ENCODE peak calls at places on chromosomes 13 and 19, in seven cellular contexts. Y is body of pancreas; T is lower lobe of right lung; U is CD8-positive, alpha-beta memory T cell; C is K562; G is heart right ventricle; N is aorta. H is an unnamed sample.

GRCh38 chr19:40609561-40610395 is 8.6 kb downstream of the LTBP4 start:
- DNase-seq in T (peak), U (peak), N (peak), G (peak), C (peak), Y (peak), H (peak)

GRCh38 chr13:42553098-42554046 is 20.6 kb upstream of the TNFSF11 start:
- DNase-seq in C (no peak), U (no peak), Y (peak), T (no peak), N (no peak), G (no peak), H (no peak)

GRCh38 chr13:110676511-110677204 is 29.3 kb downstream of the CARS2 start:
- DNase-seq in T (no peak), Y (peak), G (no peak), C (no peak), U (no peak), N (no peak), H (no peak)

GRCh38 chr19:29528350-29528945 is 2.7 kb downstream of the VSTM2B start:
- DNase-seq in G (peak), C (peak), N (peak), U (peak), Y (peak), T (no peak), H (no peak)

GRCh38 chr19:51417107-51417806 is at the start of gene SIGLEC10:
- DNase-seq in G (peak), Y (no peak), U (no peak), T (peak), N (peak), C (peak), H (no peak)

GRCh38 chr19:48006762-48007161 is 12.3 kb downstream of the ELSPBP1 start:
- DNase-seq in N (no peak), Y (no peak), T (no peak), G (no peak), U (no peak), C (peak), H (no peak)

GRCh38 chr19:43623889-43624670 is 4.7 kb upstream of the ZNF428 start:
- DNase-seq in T (no peak), C (peak), Y (no peak), N (no peak), U (no peak), G (no peak), H (no peak)

GRCh38 chr19:44570984-44571684 is 41.7 kb upstream of the CEACAM20 start:
- DNase-seq in T (no peak), Y (peak), U (no peak), C (peak), G (no peak), N (no peak), H (peak)

GRCh38 chr13:32059511-32059984 is 28.0 kb downstream of the FRY start:
- DNase-seq in N (no peak), Y (no peak), C (no peak), U (no peak), G (no peak), T (no peak), H (no peak)

GRCh38 chr13:31719214-31719613 is 20.1 kb upstream of the RXFP2 start:
- DNase-seq in T (no peak), C (no peak), U (no peak), N (no peak), Y (no peak), G (no peak), H (no peak)

GRCh38 chr19:36257512-36257876 is 42.6 kb downstream of the ZNF146 start:
- DNase-seq in G (peak), U (no peak), C (no peak), N (peak), Y (no peak), T (no peak), H (no peak)

GRCh38 chr13:111636271-111636670 is 315.8 kb downstream of the TEX29 start:
- DNase-seq in N (no peak), T (no peak), Y (no peak), C (no peak), G (no peak), U (no peak), H (no peak)

GRCh38 chr19:32675720-32676185 is at the start of gene RGS9BP:
- DNase-seq in Y (peak), G (peak), C (peak), N (peak), T (peak), U (peak), H (peak)

GRCh38 chr13:113421673-113422270 is 31.5 kb downstream of the ADPRHL1 start:
- DNase-seq in N (peak), U (no peak), Y (no peak), T (no peak), G (no peak), C (no peak), H (no peak)

GRCh38 chr13:29924482-29924884 is 74.1 kb upstream of the UBL3 start:
- DNase-seq in Y (peak), G (no peak), U (no peak), N (no peak), T (no peak), C (no peak), H (no peak)

GRCh38 chr13:46926856-46927625 is 30.2 kb upstream of the HTR2A start:
- DNase-seq in N (no peak), G (no peak), T (no peak), U (no peak), C (no peak), Y (no peak), H (no peak)

GRCh38 chr19:35213678-35214632 is 14.6 kb downstream of the FAM187B start:
- DNase-seq in Y (peak), C (no peak), T (peak), G (no peak), N (peak), U (peak), H (peak)

GRCh38 chr19:17765069-17765618 is 13.9 kb downstream of the FCHO1 start:
- DNase-seq in Y (no peak), T (peak), U (no peak), N (peak), C (no peak), G (peak), H (peak)

GRCh38 chr13:108927615-108928014 is 298.2 kb downstream of the MYO16 start:
- DNase-seq in N (no peak), Y (no peak), T (no peak), U (no peak), G (no peak), C (no peak), H (no peak)

GRCh38 chr19:42216653-42217521 is 590 bp downstream of the DEDD2 start:
- DNase-seq in N (peak), G (peak), T (peak), U (peak), C (peak), Y (peak), H (no peak)

GRCh38 chr19:21256722-21257121 is 72.5 kb downstream of the ZNF708 start:
- DNase-seq in Y (no peak), U (no peak), N (no peak), G (no peak), T (no peak), C (peak), H (no peak)

GRCh38 chr19:57560049-57560491 is 407 bp upstream of the ZNF550 start:
- DNase-seq in G (peak), Y (no peak), U (no peak), T (peak), N (peak), C (no peak), H (no peak)

GRCh38 chr13:97798836-97799235 is 154.6 kb upstream of the IPO5 start:
- DNase-seq in U (no peak), N (no peak), Y (no peak), G (no peak), T (no peak), C (no peak), H (no peak)

GRCh38 chr19:2820112-2820702 is 539 bp downstream of the ZNF554 start:
- DNase-seq in Y (peak), T (peak), N (no peak), U (no peak), C (no peak), G (no peak), H (no peak)

GRCh38 chr13:24511019-24511823 is 1.4 kb downstream of the PARP4 start:
- DNase-seq in Y (no peak), N (no peak), C (peak), U (no peak), G (no peak), T (no peak), H (no peak)

GRCh38 chr19:19502808-19503602 is 12.3 kb downstream of the TSSK6 start:
- DNase-seq in U (no peak), T (peak), N (no peak), G (no peak), Y (no peak), C (no peak), H (no peak)

GRCh38 chr13:97460853-97461252 is 26.9 kb downstream of the RAP2A start:
- DNase-seq in Y (no peak), G (no peak), T (no peak), U (no peak), N (no peak), C (no peak), H (no peak)

DNA sequence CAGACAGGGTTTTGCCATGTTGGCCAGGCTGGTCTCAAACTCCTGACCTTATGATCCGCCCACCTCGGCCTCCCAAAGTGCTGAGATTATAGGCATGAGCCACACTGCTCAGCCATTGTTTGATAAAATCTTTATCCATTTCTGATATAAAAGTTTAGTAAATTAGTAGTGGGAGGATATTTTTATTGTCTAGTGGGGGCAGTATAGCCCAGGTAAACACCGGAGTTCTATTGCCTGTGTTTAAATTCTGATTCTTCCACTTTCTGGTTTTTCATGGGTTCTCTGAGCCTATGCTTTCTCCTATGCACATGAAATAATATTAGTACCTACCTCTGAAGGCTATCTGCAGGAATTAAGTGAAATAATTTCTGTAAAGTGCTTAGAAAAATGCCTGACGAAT is 20.1 kb upstream of the ARHGEF18 start:
- DNase-seq in G (no peak), U (no peak), Y (no peak), C (no peak), T (no peak), N (peak), H (no peak)
- H3K27ac ChIP-seq in G (no peak), U (no peak), Y (no peak), C (no peak), T (no peak), N (no peak), H (no peak)

DNA sequence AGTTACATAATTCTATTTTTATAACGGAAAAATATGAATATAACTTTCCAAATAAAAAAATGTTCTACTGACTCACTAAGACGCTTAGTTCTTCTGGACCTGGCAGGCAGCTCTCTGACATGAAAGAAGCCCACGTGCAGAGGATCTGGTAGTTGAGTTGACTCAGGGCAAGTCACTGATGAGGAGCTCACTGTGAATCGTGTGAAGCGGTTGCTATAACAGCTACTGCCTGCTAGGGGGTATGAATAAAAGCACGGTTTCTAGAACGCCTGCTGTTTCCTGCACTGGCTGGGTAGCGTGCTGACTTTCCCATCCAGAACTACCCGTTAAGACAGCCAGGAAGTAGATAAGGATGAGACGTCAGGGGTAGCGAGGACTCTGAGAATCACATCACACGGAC is 54.7 kb upstream of the WASF3 start:
- DNase-seq in T (no peak), G (no peak), C (no peak), N (no peak), U (no peak), Y (no peak), H (peak)
- H3K27ac ChIP-seq in T (no peak), G (no peak), C (no peak), N (no peak), U (no peak), Y (no peak), H (no peak)

DNA sequence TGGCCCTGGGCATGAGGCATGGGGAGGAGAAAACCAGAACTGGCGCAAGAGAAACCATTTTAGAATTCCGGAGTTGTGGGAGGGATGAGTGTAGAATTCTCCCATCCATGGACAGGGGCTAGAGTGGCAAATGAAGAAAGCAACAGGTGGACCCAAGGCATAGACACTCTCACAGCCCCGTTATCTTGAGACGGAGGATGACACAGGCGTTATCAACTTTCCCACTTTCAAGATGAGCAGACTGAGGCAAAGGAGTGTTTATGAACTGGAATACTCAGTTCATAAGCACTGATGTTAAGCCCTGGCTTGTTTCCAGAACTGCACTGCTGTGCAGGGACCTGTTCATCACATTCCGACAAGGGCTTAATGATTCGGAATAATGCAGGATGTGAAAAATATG is 1.1 kb upstream of the GTF3A start:
- DNase-seq in N (no peak), Y (no peak), U (no peak), G (no peak), T (no peak), C (no peak), H (no peak)
- H3K27ac ChIP-seq in N (no peak), Y (no peak), U (no peak), G (no peak), T (no peak), C (no peak), H (peak)

DNA sequence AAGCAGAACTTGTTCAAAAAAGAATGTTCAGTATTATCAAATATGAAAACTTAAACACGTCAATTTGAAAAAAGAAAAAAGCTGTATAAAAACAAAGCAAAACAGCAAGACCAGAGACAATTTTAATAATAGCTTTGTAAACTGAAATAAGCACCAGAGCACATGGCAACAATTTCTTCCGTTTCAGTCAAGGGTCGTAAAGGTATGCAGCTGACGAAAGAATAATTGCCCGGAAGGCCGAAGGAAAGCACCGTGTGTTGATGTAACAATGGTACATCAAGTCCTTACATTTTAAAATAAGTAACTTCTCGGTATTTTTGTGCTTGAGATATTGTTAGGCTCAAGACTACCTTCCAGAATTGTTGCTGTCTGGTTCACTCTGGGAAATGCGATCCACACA is 1.7 kb downstream of the PROSER1 start:
- DNase-seq in U (no peak), N (no peak), C (no peak), G (no peak), T (no peak), Y (no peak), H (no peak)
- H3K27ac ChIP-seq in U (peak), N (no peak), C (peak), G (peak), T (peak), Y (no peak), H (peak)

GRCh38 chr19:10226376-10227214 is 4.5 kb downstream of the S1PR2 start:
- DNase-seq in G (peak), T (peak), U (no peak), C (peak), Y (no peak), N (peak), H (peak)
- H3K27ac ChIP-seq in G (peak), T (peak), U (no peak), C (no peak), Y (peak), N (no peak), H (peak)

GRCh38 chr13:75802161-75802560 is 166.0 kb downstream of the LMO7 start:
- DNase-seq in T (no peak), C (no peak), U (no peak), G (no peak), N (no peak), Y (no peak), H (no peak)
- H3K27ac ChIP-seq in T (no peak), C (no peak), U (no peak), G (peak), N (peak), Y (peak), H (peak)

H was measured in gastrocnemius medialis.